ENCODE peak calls at places on chromosomes 5 and 9, in nine cellular contexts. V is ACHN, H is foreskin fibroblast, I is SK-N-SH, N is ELF-1, Q is GM04504, T is amygdala, D is fibroblast of the aortic adventitia, O is Caki2. B is an unnamed sample.
A peak's percentile ranks its signal among the peaks of the same experiment; 100 is the strongest.

GRCh38 chr9:82797539-82797938 is 265.4 kb downstream of the RASEF start:
- DNase-seq in T (no peak), N (no peak), H (no peak), O (peak; percentile 1), I (no peak), V (no peak), Q (no peak), D (no peak), B (no peak)

GRCh38 chr5:171419663-171420428 is 399 bp downstream of the FGF18 start:
- DNase-seq in Q (no peak), D (no peak), I (peak; percentile 76), V (peak; percentile 22), T (no peak), H (peak; percentile 22), N (peak; percentile 52), O (peak; percentile 71), B (no peak)

GRCh38 chr5:55377810-55378209 is 70.0 kb downstream of the MTREX start:
- DNase-seq in I (no peak), T (no peak), V (no peak), N (no peak), D (no peak), H (no peak), O (peak; percentile 15), Q (no peak), B (no peak)

GRCh38 chr5:142749321-142749720 is 20.9 kb upstream of the ARHGAP26 start:
- DNase-seq in H (peak; percentile 56), T (no peak), I (no peak), D (peak; percentile 48), N (no peak), V (peak; percentile 10), O (no peak), Q (no peak), B (peak; percentile 29)

GRCh38 chr5:18354828-18355227 is 720.6 kb downstream of the TAF11L14 start:
- DNase-seq in I (no peak), V (no peak), N (no peak), D (no peak), T (no peak), Q (no peak), H (no peak), O (no peak), B (no peak)

GRCh38 chr5:10632110-10632903 is 68.4 kb downstream of the ANKRD33B start:
- DNase-seq in V (peak; percentile 88), N (no peak), O (no peak), H (no peak), Q (no peak), T (no peak), D (no peak), I (no peak), B (no peak)

GRCh38 chr9:114315723-114316363 is 7.1 kb upstream of the ORM1 start:
- DNase-seq in O (no peak), T (no peak), V (no peak), H (no peak), D (no peak), Q (no peak), N (no peak), I (no peak), B (no peak)

GRCh38 chr5:141094481-141095262 is at the start of gene PCDHB2:
- DNase-seq in H (no peak), O (no peak), N (peak; percentile 95), V (peak; percentile 3), D (peak; percentile 16), Q (peak; percentile 8), T (no peak), I (peak; percentile 42), B (no peak)

GRCh38 chr9:106403081-106403480 is 459.9 kb upstream of the ZNF462 start:
- DNase-seq in O (no peak), I (no peak), N (no peak), D (no peak), H (peak; percentile 0), T (no peak), V (no peak), Q (no peak), B (peak; percentile 58)

GRCh38 chr9:109013678-109014145 is 413 bp upstream of the CTNNAL1 start:
- DNase-seq in O (peak; percentile 69), N (peak; percentile 85), Q (no peak), V (peak; percentile 72), T (no peak), H (peak; percentile 61), I (no peak), D (peak; percentile 79), B (peak; percentile 41)

GRCh38 chr9:127121628-127122175 is 733 bp downstream of the ANGPTL2 start:
- DNase-seq in O (no peak), H (peak; percentile 26), N (peak; percentile 57), Q (no peak), I (peak; percentile 59), T (no peak), D (peak; percentile 38), V (no peak), B (no peak)

GRCh38 chr5:179120951-179121666 is 60.9 kb downstream of the ZNF354C start:
- DNase-seq in Q (no peak), D (no peak), V (no peak), N (no peak), O (no peak), H (no peak), I (no peak), T (no peak), B (no peak)

GRCh38 chr9:136756134-136756438 is 2.0 kb downstream of the LCN8 start:
- DNase-seq in N (no peak), T (no peak), Q (no peak), O (no peak), D (no peak), I (no peak), V (no peak), H (no peak), B (no peak)

GRCh38 chr9:106467113-106467846 is 395.7 kb upstream of the ZNF462 start:
- DNase-seq in N (peak; percentile 58), T (no peak), D (no peak), O (no peak), Q (no peak), I (no peak), H (no peak), V (no peak), B (no peak)

GRCh38 chr9:137170486-137171148 is 766 bp upstream of the LRRC26 start:
- DNase-seq in V (no peak), O (no peak), H (no peak), D (no peak), T (no peak), N (no peak), Q (no peak), I (no peak), B (no peak)

GRCh38 chr9:113599647-113600476 is 136.3 kb downstream of the RGS3 start:
- DNase-seq in D (peak; percentile 74), V (no peak), T (no peak), O (no peak), N (peak; percentile 83), Q (peak; percentile 87), I (no peak), H (peak; percentile 92), B (no peak)

GRCh38 chr5:124007675-124008398 is 495.9 kb downstream of the CSNK1G3 start:
- DNase-seq in V (peak; percentile 31), Q (no peak), D (no peak), I (no peak), O (peak; percentile 13), N (no peak), T (no peak), H (no peak), B (no peak)

GRCh38 chr5:25448646-25449045 is 803.9 kb upstream of the CDH10 start:
- DNase-seq in I (no peak), O (no peak), H (no peak), V (no peak), T (no peak), N (no peak), Q (no peak), D (no peak), B (no peak)